ENCODE peak calls at places on chromosomes 12 and 14, in eight cellular contexts. L is aorta; Z is MG63; Y is ovary; K is cardiac muscle cell; J is PC-9; X is naive thymus-derived CD4-positive, alpha-beta T cell; I is mammary epithelial cell. T is an unnamed sample.

GRCh38 chr12:46516933-46517578 is 144.5 kb upstream of the SLC38A2 start:
- DNase-seq in L (peak; percentile 25), Z (no peak), Y (no peak), K (no peak), J (no peak), X (no peak), I (no peak), T (peak; percentile 64)

GRCh38 chr12:131985145-131985875 is 35.6 kb downstream of the EP400 start:
- DNase-seq in L (peak; percentile 75), Z (no peak), Y (no peak), K (no peak), J (no peak), X (no peak), I (no peak), T (no peak)

GRCh38 chr12:89179983-89180382 is 172.3 kb downstream of the DUSP6 start:
- DNase-seq in L (no peak), Z (peak; percentile 8), Y (peak; percentile 44), K (no peak), J (peak; percentile 50), X (no peak), I (peak; percentile 97), T (no peak)

GRCh38 chr12:64256166-64256800 is 34.2 kb upstream of the KICS2 start:
- DNase-seq in L (no peak), Z (no peak), Y (no peak), K (peak; percentile 78), J (no peak), X (peak; percentile 27), I (peak; percentile 32), T (no peak)

GRCh38 chr12:49872781-49873181 is 29.9 kb upstream of the BCDIN3D start:
- DNase-seq in L (peak; percentile 60), Z (peak; percentile 25), Y (no peak), K (no peak), J (no peak), X (no peak), I (no peak), T (no peak)

GRCh38 chr12:57846285-57846576 is 298 bp downstream of the CTDSP2 start:
- DNase-seq in L (no peak), Z (no peak), Y (no peak), K (no peak), J (no peak), X (no peak), I (no peak), T (no peak)

GRCh38 chr14:51852541-51852940 is 7.9 kb upstream of the GNG2 start:
- DNase-seq in L (no peak), Z (no peak), Y (no peak), K (no peak), J (no peak), X (no peak), I (no peak), T (no peak)

GRCh38 chr14:74475678-74476077 is 17.4 kb downstream of the NPC2 start:
- DNase-seq in L (no peak), Z (peak; percentile 20), Y (no peak), K (no peak), J (no peak), X (no peak), I (peak; percentile 48), T (no peak)

GRCh38 chr12:79414252-79414651 is 276.5 kb downstream of the PAWR start:
- DNase-seq in L (no peak), Z (no peak), Y (no peak), K (no peak), J (peak; percentile 25), X (no peak), I (no peak), T (no peak)

GRCh38 chr12:81378601-81379000 is 300.7 kb downstream of the ACSS3 start:
- DNase-seq in L (no peak), Z (no peak), Y (no peak), K (no peak), J (no peak), X (no peak), I (no peak), T (no peak)

GRCh38 chr12:115571027-115571426 is 706.5 kb downstream of the MED13L start:
- DNase-seq in L (no peak), Z (no peak), Y (no peak), K (no peak), J (no peak), X (no peak), I (no peak), T (no peak)

GRCh38 chr12:12725956-12726542 is 8.9 kb downstream of the CDKN1B start:
- DNase-seq in L (no peak), Z (no peak), Y (no peak), K (no peak), J (no peak), X (no peak), I (no peak), T (no peak)

GRCh38 chr12:77060883-77061240 is 4.5 kb downstream of the E2F7 start:
- DNase-seq in L (no peak), Z (no peak), Y (no peak), K (no peak), J (no peak), X (no peak), I (no peak), T (no peak)

GRCh38 chr14:23160924-23161522 is 22.4 kb downstream of the SLC7A8 start:
- DNase-seq in L (no peak), Z (peak; percentile 60), Y (peak; percentile 65), K (no peak), J (peak; percentile 3), X (no peak), I (peak; percentile 84), T (no peak)

GRCh38 chr12:76698316-76698715 is 65.6 kb upstream of the ZDHHC17 start:
- DNase-seq in L (no peak), Z (no peak), Y (no peak), K (no peak), J (no peak), X (no peak), I (no peak), T (no peak)

GRCh38 chr14:99242238-99242637 is 29.8 kb downstream of the BCL11B start:
- DNase-seq in L (no peak), Z (no peak), Y (no peak), K (no peak), J (no peak), X (no peak), I (no peak), T (no peak)

GRCh38 chr14:99242816-99243795 is 28.9 kb downstream of the BCL11B start:
- DNase-seq in L (no peak), Z (no peak), Y (no peak), K (no peak), J (no peak), X (peak; percentile 70), I (no peak), T (no peak)

GRCh38 chr14:99239661-99240092 is 32.3 kb downstream of the BCL11B start:
- DNase-seq in L (no peak), Z (no peak), Y (no peak), K (no peak), J (no peak), X (no peak), I (peak; percentile 77), T (peak; percentile 62)

GRCh38 chr14:99240512-99241313 is 31.3 kb downstream of the BCL11B start:
- DNase-seq in L (no peak), Z (no peak), Y (no peak), K (no peak), J (no peak), X (no peak), I (no peak), T (no peak)

GRCh38 chr14:99241314-99242035 is 30.5 kb downstream of the BCL11B start:
- DNase-seq in L (no peak), Z (no peak), Y (no peak), K (no peak), J (no peak), X (peak; percentile 71), I (no peak), T (no peak)
- H3K27me3 ChIP-seq in L (no peaks in the 10 kb centered on the region), Z (peaks cover 5% of the 10 kb centered on the region), Y (no peaks in the 10 kb centered on the region), K (peaks cover 11% of the 10 kb centered on the region), J (peaks cover 25% of the 10 kb centered on the region), X (no peaks in the 10 kb centered on the region), I (no peaks in the 10 kb centered on the region), T (no peaks in the 10 kb centered on the region)

GRCh38 chr12:127388985-127389384 is 878.0 kb upstream of the TMEM132C start:
- DNase-seq in L (no peak), Z (no peak), Y (no peak), K (no peak), J (no peak), X (no peak), I (peak; percentile 77), T (peak; percentile 54)

GRCh38 chr12:127393460-127393859 is 873.5 kb upstream of the TMEM132C start:
- DNase-seq in L (no peak), Z (no peak), Y (no peak), K (no peak), J (no peak), X (no peak), I (no peak), T (no peak)

GRCh38 chr12:127393896-127394295 is 873.1 kb upstream of the TMEM132C start:
- DNase-seq in L (no peak), Z (peak; percentile 86), Y (no peak), K (no peak), J (no peak), X (no peak), I (peak; percentile 86), T (peak; percentile 37)

GRCh38 chr12:127386723-127387122 is 880.2 kb upstream of the TMEM132C start:
- DNase-seq in L (no peak), Z (no peak), Y (no peak), K (no peak), J (no peak), X (no peak), I (peak; percentile 20), T (no peak)

DNA sequence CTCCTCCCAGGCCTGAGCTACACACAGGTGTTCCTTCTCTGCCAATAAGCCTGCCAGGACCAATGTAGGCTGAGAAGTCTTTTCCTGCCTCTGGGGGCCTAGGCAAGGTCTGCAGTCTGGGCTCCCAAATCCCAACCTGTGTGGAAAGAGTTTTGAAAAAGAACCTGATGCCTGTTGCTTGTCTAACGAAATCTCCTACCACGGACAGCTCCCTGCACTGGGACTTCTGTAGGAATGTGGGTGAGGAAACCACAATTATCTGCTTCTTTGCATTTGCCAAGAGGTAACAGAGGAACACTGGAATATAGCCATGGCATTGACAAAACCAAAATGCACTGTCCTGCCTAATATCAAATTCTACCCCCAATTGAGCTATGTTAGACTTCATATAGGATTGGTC is 877.0 kb upstream of the TMEM132C start:
- DNase-seq in L (no peak), Z (peak; percentile 60), Y (no peak), K (peak; percentile 86), J (peak; percentile 34), X (no peak), I (peak; percentile 77), T (peak; percentile 38)
- H3K27me3 ChIP-seq in L (no peaks in the 10 kb centered on the region), Z (no peaks in the 10 kb centered on the region), Y (no peaks in the 10 kb centered on the region), K (no peaks in the 10 kb centered on the region), J (peaks cover 27% of the 10 kb centered on the region), X (no peaks in the 10 kb centered on the region), I (no peaks in the 10 kb centered on the region), T (no peaks in the 10 kb centered on the region)

DNA sequence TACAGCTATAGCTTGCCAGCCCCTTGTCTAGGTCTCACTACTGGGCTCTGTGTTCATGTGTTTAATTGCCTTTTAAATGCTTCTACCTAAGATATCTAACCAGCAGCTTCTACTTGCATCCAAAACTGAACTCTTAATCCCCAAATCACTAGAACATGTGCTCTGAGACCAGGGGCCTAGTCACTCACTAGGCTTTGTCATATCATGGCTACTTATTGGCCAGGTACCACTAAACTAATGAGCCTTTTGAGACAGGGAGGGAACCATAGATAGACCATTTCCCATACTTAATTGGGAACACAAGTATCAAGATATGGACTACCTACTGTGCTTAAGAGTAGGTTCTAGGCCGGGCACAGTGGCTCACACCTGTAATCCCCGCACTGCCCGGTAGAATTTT is 6.5 kb downstream of the HSP90B1 start:
- DNase-seq in L (no peak), Z (no peak), Y (no peak), K (no peak), J (no peak), X (no peak), I (no peak), T (no peak)
- H3K27me3 ChIP-seq in L (no peaks in the 10 kb centered on the region), Z (no peaks in the 10 kb centered on the region), Y (no peaks in the 10 kb centered on the region), K (no peaks in the 10 kb centered on the region), J (no peaks in the 10 kb centered on the region), X (no peaks in the 10 kb centered on the region), I (no peaks in the 10 kb centered on the region), T (no peaks in the 10 kb centered on the region)

GRCh38 chr12:112823582-112824149 is 32.1 kb downstream of the RPH3A start:
- DNase-seq in L (no peak), Z (no peak), Y (no peak), K (no peak), J (no peak), X (no peak), I (no peak), T (no peak)
- H3K27me3 ChIP-seq in L (no peaks in the 10 kb centered on the region), Z (no peaks in the 10 kb centered on the region), Y (no peaks in the 10 kb centered on the region), K (no peaks in the 10 kb centered on the region), J (peaks cover 76% of the 10 kb centered on the region), X (no peaks in the 10 kb centered on the region), I (no peaks in the 10 kb centered on the region), T (peaks cover 14% of the 10 kb centered on the region)

T was measured in SJSA1.